ENCODE peak calls at places on chromosomes 5 and 9, in four cellular contexts. One of them, this sample, is unnamed.

GRCh38 chr5:154697335-154697734 is 57.8 kb upstream of the LARP1 start:
- DNase-seq in lower lobe of right lung: no peak
- DNase-seq in breast epithelium: no peak
- DNase-seq in tibial nerve: no peak
- DNase-seq in this sample: no peak

GRCh38 chr5:21680196-21680595 is 1172.9 kb downstream of the CDH12 start:
- DNase-seq in lower lobe of right lung: no peak
- DNase-seq in breast epithelium: no peak
- DNase-seq in tibial nerve: no peak
- DNase-seq in this sample: no peak

GRCh38 chr9:97518909-97519307 is 17.4 kb downstream of the TMOD1 start:
- DNase-seq in lower lobe of right lung: no peak
- DNase-seq in breast epithelium: no peak
- DNase-seq in tibial nerve: peak; percentile 35
- DNase-seq in this sample: no peak

GRCh38 chr9:126836216-126836615 is 24.2 kb upstream of the ZBTB34 start:
- DNase-seq in lower lobe of right lung: no peak
- DNase-seq in breast epithelium: no peak
- DNase-seq in tibial nerve: no peak
- DNase-seq in this sample: no peak

GRCh38 chr9:81562221-81563019 is 126.9 kb downstream of the TLE1 start:
- DNase-seq in lower lobe of right lung: no peak
- DNase-seq in breast epithelium: peak; percentile 55
- DNase-seq in tibial nerve: no peak
- DNase-seq in this sample: no peak

GRCh38 chr9:94603259-94603776 is 9.7 kb upstream of the FBP2 start:
- DNase-seq in lower lobe of right lung: peak; percentile 74
- DNase-seq in breast epithelium: peak; percentile 61
- DNase-seq in tibial nerve: peak; percentile 64
- DNase-seq in this sample: peak; percentile 57

GRCh38 chr5:1344975-1345838 is at the start of gene CLPTM1L:
- DNase-seq in lower lobe of right lung: peak; percentile 92
- DNase-seq in breast epithelium: peak; percentile 82
- DNase-seq in tibial nerve: peak; percentile 78
- DNase-seq in this sample: peak; percentile 91

GRCh38 chr9:16811987-16812685 is 58.3 kb downstream of the BNC2 start:
- DNase-seq in lower lobe of right lung: no peak
- DNase-seq in breast epithelium: no peak
- DNase-seq in tibial nerve: no peak
- DNase-seq in this sample: no peak

GRCh38 chr5:94691947-94692346 is 73.5 kb downstream of the SLF1 start:
- DNase-seq in lower lobe of right lung: no peak
- DNase-seq in breast epithelium: no peak
- DNase-seq in tibial nerve: no peak
- DNase-seq in this sample: no peak

GRCh38 chr5:141923443-141924313 is at the start of gene DELE1:
- DNase-seq in lower lobe of right lung: peak; percentile 98
- DNase-seq in breast epithelium: peak; percentile 93
- DNase-seq in tibial nerve: peak; percentile 89
- DNase-seq in this sample: peak; percentile 87

GRCh38 chr9:126984969-126985368 is 70.4 kb downstream of the RALGPS1 start:
- DNase-seq in lower lobe of right lung: no peak
- DNase-seq in breast epithelium: no peak
- DNase-seq in tibial nerve: peak; percentile 17
- DNase-seq in this sample: no peak

GRCh38 chr5:105695916-105696315 is 1974.8 kb downstream of the EFNA5 start:
- DNase-seq in lower lobe of right lung: no peak
- DNase-seq in breast epithelium: no peak
- DNase-seq in tibial nerve: no peak
- DNase-seq in this sample: no peak

GRCh38 chr9:109286981-109287380 is 33.9 kb downstream of the EPB41L4B start:
- DNase-seq in lower lobe of right lung: no peak
- DNase-seq in breast epithelium: no peak
- DNase-seq in tibial nerve: no peak
- DNase-seq in this sample: no peak

GRCh38 chr5:145887976-145888574 is 15.3 kb upstream of the GRXCR2 start:
- DNase-seq in lower lobe of right lung: no peak
- DNase-seq in breast epithelium: no peak
- DNase-seq in tibial nerve: no peak
- DNase-seq in this sample: no peak

GRCh38 chr5:157271740-157272271 is 5.9 kb downstream of the CYFIP2 start:
- DNase-seq in lower lobe of right lung: peak; percentile 63
- DNase-seq in breast epithelium: no peak
- DNase-seq in tibial nerve: no peak
- DNase-seq in this sample: peak; percentile 94

GRCh38 chr9:130226112-130226511 is 39.4 kb upstream of the HMCN2 start:
- DNase-seq in lower lobe of right lung: peak; percentile 28
- DNase-seq in breast epithelium: no peak
- DNase-seq in tibial nerve: no peak
- DNase-seq in this sample: no peak

GRCh38 chr5:2754621-2755370 is 3.3 kb upstream of the IRX2 start:
- DNase-seq in lower lobe of right lung: peak; percentile 61
- DNase-seq in breast epithelium: peak; percentile 57
- DNase-seq in tibial nerve: no peak
- DNase-seq in this sample: no peak

GRCh38 chr5:2753452-2754409 is 2.3 kb upstream of the IRX2 start:
- DNase-seq in lower lobe of right lung: no peak
- DNase-seq in breast epithelium: peak; percentile 52
- DNase-seq in tibial nerve: no peak
- DNase-seq in this sample: no peak

GRCh38 chr5:2752059-2752874 is 790 bp upstream of the IRX2 start:
- DNase-seq in lower lobe of right lung: peak; percentile 86
- DNase-seq in breast epithelium: peak; percentile 76
- DNase-seq in tibial nerve: no peak
- DNase-seq in this sample: no peak

GRCh38 chr5:2751592-2752021 is at the start of gene IRX2:
- DNase-seq in lower lobe of right lung: peak; percentile 93
- DNase-seq in breast epithelium: peak; percentile 91
- DNase-seq in tibial nerve: no peak
- DNase-seq in this sample: no peak

DNA sequence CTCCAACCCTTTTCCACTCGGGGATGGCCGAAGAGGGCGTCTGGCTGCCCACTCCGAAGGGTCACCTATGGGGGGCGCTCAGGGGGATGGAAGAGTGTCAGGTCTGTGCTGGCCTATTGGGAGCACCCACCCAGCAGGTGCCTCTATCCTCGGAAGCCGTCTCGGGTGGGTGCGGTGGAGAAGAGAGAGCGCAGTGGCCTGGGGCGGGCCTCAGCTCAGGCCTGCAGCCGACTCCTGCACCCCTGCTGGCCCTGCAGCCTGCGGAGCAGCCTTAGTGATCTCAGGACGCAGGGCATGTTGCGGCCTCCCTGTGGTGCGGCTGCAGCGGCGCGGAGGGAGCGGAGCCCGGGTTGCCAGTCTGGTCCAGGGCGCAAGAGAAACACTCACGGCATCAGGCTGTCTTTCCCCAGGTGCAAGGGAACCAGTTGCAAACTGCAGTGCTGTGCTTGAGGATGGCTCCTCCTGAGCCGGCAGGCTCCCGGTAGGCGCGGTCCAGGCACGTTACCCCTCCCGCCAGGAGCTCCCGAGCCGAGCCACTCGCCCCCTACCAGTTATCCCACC is 1.5 kb upstream of the IRX2 start:
- DNase-seq in lower lobe of right lung: peak; percentile 52
- DNase-seq in breast epithelium: no peak
- DNase-seq in tibial nerve: no peak
- DNase-seq in this sample: no peak
- H3K4me3 ChIP-seq in lower lobe of right lung: peak overlapping the region; percentile 55
- H3K4me3 ChIP-seq in breast epithelium: peak overlapping the region; percentile 75
- H3K4me3 ChIP-seq in tibial nerve: no peak overlapping the region
- H3K4me3 ChIP-seq in this sample: no peak overlapping the region

DNA sequence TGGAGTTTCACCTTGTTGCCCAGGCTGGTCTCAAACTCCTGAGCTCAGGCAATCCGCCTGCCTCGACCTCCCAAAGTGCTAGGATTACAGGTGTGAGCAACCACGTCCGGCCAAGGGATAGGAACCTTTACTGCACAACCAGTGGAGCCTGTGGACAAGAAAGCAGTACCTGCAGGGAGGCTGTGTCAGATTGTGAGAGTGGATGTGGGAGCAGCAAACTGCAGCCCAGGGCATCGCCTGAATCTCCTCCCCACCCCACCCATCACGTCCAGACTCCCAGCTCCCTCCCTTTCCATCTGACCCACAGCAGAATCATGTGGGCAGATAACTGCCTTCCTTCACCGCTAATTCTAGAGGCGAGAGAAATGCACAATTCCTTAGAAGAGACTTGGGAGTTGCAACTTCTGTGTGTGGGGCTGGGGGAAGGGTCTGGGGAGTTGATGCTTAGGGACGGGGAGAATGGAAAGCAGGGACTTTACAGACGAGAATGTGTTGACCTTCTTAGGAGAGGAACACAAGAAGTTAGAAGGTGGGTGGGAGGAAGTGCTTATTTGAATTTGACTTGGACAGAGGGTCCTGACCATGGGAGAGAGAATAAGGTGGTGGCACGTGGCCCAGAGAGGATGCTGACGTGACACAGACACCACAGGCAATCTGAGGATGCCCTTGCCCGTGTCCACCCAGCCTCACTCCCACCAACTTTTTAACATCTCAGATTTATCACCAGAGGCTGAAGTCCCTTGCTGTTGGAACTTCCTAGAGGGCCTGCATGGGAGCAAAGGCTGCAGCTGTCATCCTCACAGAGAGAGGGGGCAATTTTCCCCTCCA is 4.5 kb upstream of the LCP2 start:
- DNase-seq in lower lobe of right lung: no peak
- DNase-seq in breast epithelium: no peak
- DNase-seq in tibial nerve: no peak
- DNase-seq in this sample: no peak
- H3K4me1 ChIP-seq in lower lobe of right lung: peaks cover 51% of the 10 kb centered on the region
- H3K4me1 ChIP-seq in breast epithelium: peaks cover 5% of the 10 kb centered on the region
- H3K4me1 ChIP-seq in tibial nerve: peaks cover 20% of the 10 kb centered on the region
- H3K4me1 ChIP-seq in this sample: peaks cover 70% of the 10 kb centered on the region

GRCh38 chr5:76862986-76863385 is 13.2 kb downstream of the S100Z start:
- DNase-seq in lower lobe of right lung: no peak
- DNase-seq in breast epithelium: no peak
- DNase-seq in tibial nerve: no peak
- DNase-seq in this sample: no peak
- H3K4me3 ChIP-seq in lower lobe of right lung: no peak overlapping the region
- H3K4me3 ChIP-seq in breast epithelium: no peak overlapping the region
- H3K4me3 ChIP-seq in tibial nerve: no peak overlapping the region
- H3K4me3 ChIP-seq in this sample: no peak overlapping the region

DNA sequence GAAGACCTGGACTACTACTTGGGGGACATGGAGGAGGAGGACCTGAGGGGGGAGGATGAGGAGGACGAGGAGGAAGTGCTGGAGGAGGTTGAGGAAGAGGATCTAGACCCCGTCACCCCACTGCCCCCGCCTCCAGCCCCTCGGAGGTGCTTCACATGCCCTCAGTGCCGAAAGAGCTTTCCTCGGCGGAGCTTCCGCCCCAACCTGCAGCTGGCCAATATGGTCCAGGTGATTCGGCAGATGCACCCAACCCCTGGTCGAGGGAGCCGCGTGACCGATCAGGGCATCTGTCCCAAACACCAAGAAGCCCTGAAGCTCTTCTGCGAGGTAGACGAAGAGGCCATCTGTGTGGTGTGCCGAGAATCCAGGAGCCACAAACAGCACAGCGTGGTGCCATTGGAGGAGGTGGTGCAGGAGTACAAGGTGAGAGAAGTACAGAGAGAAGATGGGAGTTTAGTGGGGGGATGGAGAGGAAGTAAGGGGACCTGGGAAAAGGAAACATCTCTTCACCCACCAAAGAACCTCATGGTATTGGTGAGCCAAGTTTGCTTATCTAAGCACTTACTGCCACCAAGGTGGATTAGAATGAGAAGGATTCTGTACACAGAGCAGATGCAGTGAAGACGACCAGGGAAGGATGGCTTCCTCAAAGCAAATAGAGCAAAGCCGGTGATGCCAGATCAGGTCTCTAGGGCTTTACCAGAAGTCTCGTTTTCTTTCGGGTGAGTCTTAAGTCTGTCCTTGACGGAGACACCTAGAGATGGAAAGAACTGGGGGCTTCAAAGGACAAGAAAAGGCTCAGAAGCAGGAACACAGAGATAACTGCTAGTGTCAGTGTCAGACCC is 1.5 kb downstream of the TRIM41 start:
- DNase-seq in lower lobe of right lung: no peak
- DNase-seq in breast epithelium: no peak
- DNase-seq in tibial nerve: no peak
- DNase-seq in this sample: peak; percentile 58
- H3K4me1 ChIP-seq in lower lobe of right lung: peaks cover 35% of the 10 kb centered on the region
- H3K4me1 ChIP-seq in breast epithelium: no peaks in the 10 kb centered on the region
- H3K4me1 ChIP-seq in tibial nerve: peaks cover 8% of the 10 kb centered on the region
- H3K4me1 ChIP-seq in this sample: peaks cover 55% of the 10 kb centered on the region

DNA sequence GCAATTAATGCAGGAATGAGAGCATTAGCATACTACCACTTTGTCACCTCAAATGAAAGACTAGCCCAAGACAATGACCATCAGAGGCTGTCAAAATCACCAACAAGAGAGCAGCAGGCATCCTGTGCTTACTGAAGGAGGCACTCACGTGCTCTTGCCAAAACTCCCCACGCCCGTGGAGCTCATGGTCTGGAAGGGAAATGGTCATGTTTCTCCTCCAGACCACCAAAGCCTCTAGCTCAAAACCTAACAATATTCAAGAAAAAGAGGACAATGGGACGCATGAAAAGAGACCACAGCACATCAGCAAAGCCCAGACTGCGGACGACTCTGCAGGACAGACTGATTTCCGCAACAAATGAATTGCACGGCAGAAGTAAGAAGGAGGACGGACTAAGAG is 12.8 kb downstream of the AKNA start:
- DNase-seq in lower lobe of right lung: no peak
- DNase-seq in breast epithelium: no peak
- DNase-seq in tibial nerve: no peak
- DNase-seq in this sample: no peak
- H3K4me3 ChIP-seq in lower lobe of right lung: no peak overlapping the region
- H3K4me3 ChIP-seq in breast epithelium: no peak overlapping the region
- H3K4me3 ChIP-seq in tibial nerve: no peak overlapping the region
- H3K4me3 ChIP-seq in this sample: no peak overlapping the region

GRCh38 chr9:89891221-89892052 is 286.6 kb downstream of the GADD45G start:
- DNase-seq in lower lobe of right lung: no peak
- DNase-seq in breast epithelium: no peak
- DNase-seq in tibial nerve: peak; percentile 67
- DNase-seq in this sample: no peak
- H3K4me1 ChIP-seq in lower lobe of right lung: peaks cover 12% of the 10 kb centered on the region
- H3K4me1 ChIP-seq in breast epithelium: peaks cover 4% of the 10 kb centered on the region
- H3K4me1 ChIP-seq in tibial nerve: peaks cover 12% of the 10 kb centered on the region
- H3K4me1 ChIP-seq in this sample: no peaks in the 10 kb centered on the region

DNA sequence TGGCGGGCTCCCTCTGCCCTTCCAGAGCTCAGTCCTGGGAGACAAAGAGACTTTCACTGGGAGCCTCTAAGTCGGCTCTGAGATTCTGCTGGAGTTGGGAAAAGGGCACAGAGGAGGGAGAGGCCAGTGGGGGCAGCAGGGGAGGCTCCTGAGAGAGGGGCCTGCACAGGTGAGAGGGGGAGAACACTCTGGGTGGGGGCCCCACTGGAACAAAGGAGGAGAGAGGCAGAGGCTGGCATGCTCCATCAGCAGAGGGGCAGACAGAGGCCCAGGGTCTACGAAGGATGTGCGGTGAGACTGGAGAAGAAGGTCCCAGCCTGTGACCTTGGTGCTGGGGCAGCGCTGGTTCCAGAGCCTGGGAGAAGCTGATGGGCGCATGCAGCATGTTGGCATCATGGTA is 8.9 kb downstream of the TCF7 start:
- DNase-seq in lower lobe of right lung: no peak
- DNase-seq in breast epithelium: no peak
- DNase-seq in tibial nerve: no peak
- DNase-seq in this sample: no peak
- H3K4me3 ChIP-seq in lower lobe of right lung: no peak overlapping the region
- H3K4me3 ChIP-seq in breast epithelium: no peak overlapping the region
- H3K4me3 ChIP-seq in tibial nerve: no peak overlapping the region
- H3K4me3 ChIP-seq in this sample: peak overlapping the region; percentile 79

This sample was measured in CD8-positive, alpha-beta memory T cell.